ENCODE peak calls at places on chromosomes 6 and 20, in five cellular contexts. P is IMR-90, U is trophoblast cell, Z is H1, F is neuronal stem cell. X is an unnamed sample.

GRCh38 chr20:11182715-11183114 is 508.9 kb upstream of the JAG1 start:
- DNase-seq in P (no peak), U (peak), Z (no peak), F (no peak), X (no peak)

GRCh38 chr20:53003420-53003819 is 31.3 kb downstream of the TSHZ2 start:
- DNase-seq in P (no peak), U (no peak), Z (no peak), F (peak), X (no peak)

GRCh38 chr20:40276291-40276690 is 412.7 kb downstream of the MAFB start:
- DNase-seq in P (no peak), U (no peak), Z (no peak), F (no peak), X (no peak)

GRCh38 chr6:107977283-107977682 is 19.3 kb upstream of the SEC63 start:
- DNase-seq in P (peak), U (peak), Z (no peak), F (no peak), X (peak)

GRCh38 chr20:8627386-8628030 is 441.4 kb upstream of the PLCB4 start:
- DNase-seq in P (peak), U (no peak), Z (no peak), F (no peak), X (peak)

GRCh38 chr20:20003088-20003954 is 13.8 kb upstream of the NAA20 start:
- DNase-seq in P (peak), U (peak), Z (no peak), F (no peak), X (no peak)

GRCh38 chr20:13130100-13130706 is 90.9 kb upstream of the ISM1 start:
- DNase-seq in P (no peak), U (no peak), Z (no peak), F (no peak), X (no peak)

GRCh38 chr20:3239867-3240775 is 1.1 kb upstream of the SLC4A11 start:
- DNase-seq in P (no peak), U (no peak), Z (peak), F (no peak), X (peak)

GRCh38 chr6:143195349-143195845 is 134.7 kb downstream of the AIG1 start:
- DNase-seq in P (no peak), U (no peak), Z (no peak), F (no peak), X (no peak)

GRCh38 chr6:12367412-12367811 is 77.3 kb downstream of the EDN1 start:
- DNase-seq in P (no peak), U (no peak), Z (no peak), F (no peak), X (no peak)

GRCh38 chr6:136956590-136957573 is 34.8 kb downstream of the SLC35D3 start:
- DNase-seq in P (no peak), U (no peak), Z (peak), F (peak), X (peak)

GRCh38 chr6:12371641-12372146 is 81.5 kb downstream of the EDN1 start:
- DNase-seq in P (peak), U (peak), Z (no peak), F (no peak), X (peak)

GRCh38 chr6:27669798-27670301 is 196.9 kb upstream of the ZNF184 start:
- DNase-seq in P (no peak), U (no peak), Z (no peak), F (no peak), X (peak)

GRCh38 chr20:45111799-45112471 is 3.0 kb downstream of the WFDC5 start:
- DNase-seq in P (no peak), U (peak), Z (peak), F (no peak), X (peak)

GRCh38 chr6:26185802-26186201 is 98.6 kb downstream of the HFE start:
- DNase-seq in P (no peak), U (no peak), Z (no peak), F (no peak), X (no peak)

GRCh38 chr6:26183581-26184408 is 96.6 kb downstream of the HFE start:
- DNase-seq in P (peak), U (peak), Z (peak), F (peak), X (peak)

GRCh38 chr6:26183237-26183580 is 96.0 kb downstream of the HFE start:
- DNase-seq in P (no peak), U (no peak), Z (no peak), F (no peak), X (no peak)

GRCh38 chr6:26185004-26185403 is 97.8 kb downstream of the HFE start:
- DNase-seq in P (no peak), U (no peak), Z (no peak), F (no peak), X (no peak)

DNA sequence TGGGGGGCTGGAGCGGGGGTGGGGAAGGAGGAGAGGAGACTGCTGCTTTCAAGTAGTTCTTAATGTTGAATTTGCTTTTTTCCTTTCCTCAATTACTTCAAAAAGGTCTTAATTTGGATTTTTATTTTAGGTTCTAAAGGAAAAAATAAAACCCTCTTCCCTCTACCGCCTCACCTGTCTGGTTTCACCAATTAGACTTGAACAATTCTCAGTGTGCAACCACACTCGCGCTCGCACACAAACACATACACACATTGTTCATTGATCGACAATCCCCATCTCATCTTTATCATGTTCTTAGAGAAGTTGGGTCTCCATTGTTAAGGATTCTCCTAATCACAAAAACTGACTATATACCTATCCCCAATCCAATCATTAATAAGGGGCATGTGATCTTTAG is 97.3 kb downstream of the HFE start:
- DNase-seq in P (no peak), U (no peak), Z (no peak), F (no peak), X (no peak)
- H2BK120ac ChIP-seq in P (no peak), U (no peak), Z (no peak), F (no peak), X (no peak)

GRCh38 chr6:35259946-35260626 is 551 bp downstream of the ZNF76 start:
- DNase-seq in P (peak), U (peak), Z (peak), F (peak), X (no peak)

GRCh38 chr6:35259194-35259945 is at the start of gene ZNF76:
- DNase-seq in P (peak), U (peak), Z (peak), F (peak), X (peak)

GRCh38 chr6:35258336-35258735 is 1.2 kb upstream of the ZNF76 start:
- DNase-seq in P (no peak), U (no peak), Z (no peak), F (no peak), X (no peak)

GRCh38 chr6:35260642-35261570 is 1.4 kb downstream of the ZNF76 start:
- DNase-seq in P (no peak), U (peak), Z (no peak), F (no peak), X (no peak)

GRCh38 chr6:35258858-35259193 is 709 bp upstream of the ZNF76 start:
- DNase-seq in P (peak), U (no peak), Z (no peak), F (no peak), X (peak)
- H3K14ac ChIP-seq in P (peak), U (no peak), Z (no peak), F (no peak), X (no peak)

GRCh38 chr20:1417790-1418189 is 24.9 kb upstream of the FKBP1A start:
- DNase-seq in P (no peak), U (no peak), Z (no peak), F (no peak), X (no peak)

GRCh38 chr20:1417273-1417672 is 24.4 kb upstream of the FKBP1A start:
- DNase-seq in P (peak), U (peak), Z (no peak), F (no peak), X (peak)

GRCh38 chr20:1422756-1423155 is 29.9 kb upstream of the FKBP1A start:
- DNase-seq in P (peak), U (peak), Z (no peak), F (no peak), X (no peak)

GRCh38 chr20:1418335-1418734 is 25.5 kb upstream of the FKBP1A start:
- DNase-seq in P (peak), U (peak), Z (no peak), F (no peak), X (peak)

DNA sequence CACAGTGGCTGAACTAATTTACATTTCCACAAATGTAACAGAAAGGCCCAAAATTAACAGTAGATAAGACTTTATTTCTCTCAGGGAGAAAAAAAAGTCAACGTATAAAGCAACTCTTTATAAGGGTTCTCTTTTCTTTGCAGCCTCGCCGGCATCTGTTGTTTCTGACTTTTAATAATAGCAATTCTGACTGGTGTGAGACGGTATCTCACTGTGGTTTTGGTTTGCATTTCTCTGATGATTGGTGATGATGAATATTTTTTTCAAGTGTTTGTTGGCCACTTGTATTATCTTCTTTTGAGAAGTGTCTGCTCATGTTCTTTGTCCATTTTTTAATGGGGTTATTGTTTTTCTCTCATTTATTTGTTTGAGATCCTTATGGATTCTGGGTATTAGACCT is 27.2 kb upstream of the FKBP1A start:
- DNase-seq in P (no peak), U (no peak), Z (no peak), F (no peak), X (peak)
- H3K18ac ChIP-seq in P (no peak), U (no peak), Z (no peak), F (no peak), X (no peak)

GRCh38 chr20:6767166-6767535 is 335 bp upstream of the BMP2 start:
- DNase-seq in P (no peak), U (no peak), Z (no peak), F (no peak), X (no peak)

GRCh38 chr20:6766433-6766832 is 1.1 kb upstream of the BMP2 start:
- DNase-seq in P (no peak), U (no peak), Z (no peak), F (no peak), X (no peak)

GRCh38 chr20:6769953-6770831 is 2.7 kb downstream of the BMP2 start:
- DNase-seq in P (no peak), U (no peak), Z (peak), F (peak), X (peak)

GRCh38 chr20:6767536-6768227 is at the start of gene BMP2:
- DNase-seq in P (peak), U (peak), Z (peak), F (peak), X (peak)

GRCh38 chr20:6768228-6769185 is 1.0 kb downstream of the BMP2 start:
- DNase-seq in P (peak), U (no peak), Z (peak), F (peak), X (peak)
- H2BK120ac ChIP-seq in P (no peak), U (no peak), Z (no peak), F (no peak), X (no peak)

GRCh38 chr6:44477293-44477894 is 89.9 kb downstream of the CDC5L start:
- DNase-seq in P (no peak), U (no peak), Z (no peak), F (no peak), X (no peak)

GRCh38 chr6:44475417-44475778 is 87.9 kb downstream of the CDC5L start:
- DNase-seq in P (no peak), U (no peak), Z (no peak), F (no peak), X (no peak)

GRCh38 chr6:44474643-44475042 is 87.1 kb downstream of the CDC5L start:
- DNase-seq in P (no peak), U (no peak), Z (no peak), F (no peak), X (no peak)

GRCh38 chr6:44476849-44477248 is 89.3 kb downstream of the CDC5L start:
- DNase-seq in P (no peak), U (no peak), Z (no peak), F (no peak), X (no peak)

GRCh38 chr6:44475779-44476434 is 88.4 kb downstream of the CDC5L start:
- DNase-seq in P (peak), U (peak), Z (peak), F (peak), X (peak)
- H3K14ac ChIP-seq in P (no peak), U (peak), Z (no peak), F (no peak), X (peak)

DNA sequence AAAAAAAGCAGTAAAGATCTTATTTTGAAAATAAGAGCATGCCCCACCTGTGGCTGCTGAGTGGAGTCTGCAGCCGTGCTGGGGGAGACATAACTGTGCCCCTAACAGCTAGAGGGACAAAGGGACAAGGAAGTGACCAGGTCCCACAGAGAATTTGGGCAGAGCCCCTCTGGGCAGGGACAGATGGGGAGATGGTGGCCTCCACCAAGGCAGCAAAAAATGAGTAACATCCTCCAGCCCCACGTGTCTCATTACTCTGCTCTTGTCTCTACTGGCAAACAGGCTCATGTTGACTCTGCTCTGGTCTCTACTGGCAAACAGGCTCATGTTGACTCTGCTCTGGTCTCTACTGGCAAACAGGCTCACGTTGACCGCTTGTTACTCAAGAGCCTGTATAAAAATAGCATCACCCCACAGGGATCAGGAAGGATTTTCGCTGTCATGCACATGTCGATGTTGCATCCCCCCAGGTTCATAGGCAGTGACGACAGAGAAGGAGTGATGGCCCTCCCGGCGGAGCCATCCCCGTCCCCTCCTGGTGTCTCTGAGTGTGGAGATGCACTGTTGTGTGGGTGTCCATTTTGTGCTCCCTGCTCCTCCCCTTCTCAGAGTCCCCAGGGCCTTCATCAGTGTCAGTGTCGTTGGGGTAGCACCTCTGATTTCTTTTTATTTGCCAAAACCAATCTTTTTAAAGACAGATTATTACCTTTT is 17.3 kb upstream of the PCMTD2 start:
- DNase-seq in P (no peak), U (no peak), Z (no peak), F (no peak), X (no peak)
- H3K18ac ChIP-seq in P (no peak), U (no peak), Z (no peak), F (no peak), X (no peak)

DNA sequence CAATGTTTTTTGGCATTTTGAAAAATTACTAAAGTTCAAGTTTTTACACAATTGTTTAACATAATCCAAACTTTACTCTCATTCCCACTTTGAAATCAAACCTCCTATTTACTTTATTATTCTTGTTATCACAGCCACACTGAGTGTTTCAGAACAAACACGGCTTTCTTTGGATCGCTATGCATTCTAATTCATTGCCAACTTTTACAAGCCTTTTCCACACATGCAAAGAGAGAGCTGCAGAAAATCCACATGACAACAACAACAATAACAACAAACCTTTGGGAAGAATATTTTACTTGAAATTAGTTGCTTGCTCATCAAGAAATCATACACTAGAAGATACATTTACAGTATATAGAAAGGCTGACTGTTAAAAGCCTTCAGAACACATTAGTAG is 49.2 kb upstream of the TMEM30A start:
- DNase-seq in P (no peak), U (no peak), Z (no peak), F (no peak), X (no peak)
- H2BK120ac ChIP-seq in P (no peak), U (no peak), Z (no peak), F (no peak), X (no peak)

GRCh38 chr6:11346516-11346915 is 114.0 kb upstream of the NEDD9 start:
- DNase-seq in P (no peak), U (no peak), Z (no peak), F (no peak), X (no peak)

GRCh38 chr6:11354019-11354418 is 121.6 kb upstream of the NEDD9 start:
- DNase-seq in P (peak), U (peak), Z (no peak), F (no peak), X (peak)

GRCh38 chr6:11349880-11350279 is 117.4 kb upstream of the NEDD9 start:
- DNase-seq in P (no peak), U (no peak), Z (no peak), F (no peak), X (no peak)

GRCh38 chr6:11350294-11350693 is 117.8 kb upstream of the NEDD9 start:
- DNase-seq in P (peak), U (peak), Z (no peak), F (no peak), X (peak)
- H3K14ac ChIP-seq in P (no peak), U (no peak), Z (no peak), F (no peak), X (no peak)

GRCh38 chr6:130202782-130203181 is 20.0 kb downstream of the SAMD3 start:
- DNase-seq in P (no peak), U (no peak), Z (no peak), F (no peak), X (no peak)

GRCh38 chr6:130204322-130204721 is 18.4 kb downstream of the SAMD3 start:
- DNase-seq in P (no peak), U (no peak), Z (no peak), F (no peak), X (no peak)

GRCh38 chr6:130203370-130203769 is 19.4 kb downstream of the SAMD3 start:
- DNase-seq in P (no peak), U (no peak), Z (no peak), F (no peak), X (no peak)

GRCh38 chr6:130198483-130199035 is 24.2 kb downstream of the SAMD3 start:
- DNase-seq in P (no peak), U (no peak), Z (no peak), F (no peak), X (no peak)
- H3K18ac ChIP-seq in P (no peak), U (no peak), Z (peak), F (no peak), X (no peak)

X was measured in mesenchymal stem cell.